ENCODE peak calls at places on chromosomes 3 and 15, in ten cellular contexts. One of them, this sample, is unnamed.

GRCh38 chr3:74613566-74613965 is 893 bp downstream of the CNTN3 start:
- DNase-seq in HL-60: no peak
- DNase-seq in dorsolateral prefrontal cortex: no peak
- DNase-seq in fibroblast of mammary gland: no peak
- DNase-seq in lower lobe of right lung: no peak
- DNase-seq in lower leg skin: no peak
- DNase-seq in body of pancreas: peak
- DNase-seq in PC-9: no peak
- DNase-seq in stomach: peak
- DNase-seq in fibroblast of lung: no peak
- DNase-seq in this sample: no peak

GRCh38 chr3:175983369-175983768 is 1124.2 kb downstream of the NAALADL2 start:
- DNase-seq in lower leg skin: no peak
- DNase-seq in stomach: no peak
- DNase-seq in PC-9: no peak
- DNase-seq in dorsolateral prefrontal cortex: no peak
- DNase-seq in body of pancreas: no peak
- DNase-seq in HL-60: no peak
- DNase-seq in fibroblast of mammary gland: no peak
- DNase-seq in fibroblast of lung: no peak
- DNase-seq in lower lobe of right lung: no peak
- DNase-seq in this sample: no peak

GRCh38 chr3:71599416-71599815 is 15.9 kb upstream of the FOXP1 start:
- DNase-seq in body of pancreas: no peak
- DNase-seq in dorsolateral prefrontal cortex: no peak
- DNase-seq in lower leg skin: no peak
- DNase-seq in PC-9: no peak
- DNase-seq in HL-60: no peak
- DNase-seq in stomach: no peak
- DNase-seq in fibroblast of lung: peak
- DNase-seq in fibroblast of mammary gland: no peak
- DNase-seq in lower lobe of right lung: no peak
- DNase-seq in this sample: no peak

GRCh38 chr3:184748219-184749135 is 36.6 kb upstream of the MAGEF1 start:
- DNase-seq in lower lobe of right lung: no peak
- DNase-seq in fibroblast of lung: peak
- DNase-seq in lower leg skin: peak
- DNase-seq in HL-60: no peak
- DNase-seq in body of pancreas: no peak
- DNase-seq in PC-9: peak
- DNase-seq in fibroblast of mammary gland: peak
- DNase-seq in dorsolateral prefrontal cortex: no peak
- DNase-seq in stomach: peak
- DNase-seq in this sample: no peak

GRCh38 chr3:69282191-69282590 is 103.7 kb downstream of the FRMD4B start:
- DNase-seq in stomach: no peak
- DNase-seq in fibroblast of mammary gland: peak
- DNase-seq in lower leg skin: no peak
- DNase-seq in body of pancreas: peak
- DNase-seq in HL-60: no peak
- DNase-seq in lower lobe of right lung: no peak
- DNase-seq in fibroblast of lung: no peak
- DNase-seq in dorsolateral prefrontal cortex: peak
- DNase-seq in PC-9: no peak
- DNase-seq in this sample: no peak

GRCh38 chr3:50204804-50205718 is at the start of gene SLC38A3:
- DNase-seq in PC-9: no peak
- DNase-seq in lower lobe of right lung: no peak
- DNase-seq in body of pancreas: peak
- DNase-seq in dorsolateral prefrontal cortex: no peak
- DNase-seq in fibroblast of lung: no peak
- DNase-seq in HL-60: no peak
- DNase-seq in fibroblast of mammary gland: no peak
- DNase-seq in lower leg skin: no peak
- DNase-seq in stomach: peak
- DNase-seq in this sample: no peak

GRCh38 chr3:26070854-26071253 is 281.0 kb downstream of the OXSM start:
- DNase-seq in PC-9: no peak
- DNase-seq in stomach: no peak
- DNase-seq in body of pancreas: no peak
- DNase-seq in HL-60: no peak
- DNase-seq in dorsolateral prefrontal cortex: no peak
- DNase-seq in fibroblast of lung: no peak
- DNase-seq in lower lobe of right lung: no peak
- DNase-seq in lower leg skin: no peak
- DNase-seq in fibroblast of mammary gland: no peak
- DNase-seq in this sample: no peak

GRCh38 chr3:128319107-128319506 is 147.6 kb downstream of the DNAJB8 start:
- DNase-seq in lower lobe of right lung: no peak
- DNase-seq in lower leg skin: no peak
- DNase-seq in fibroblast of lung: no peak
- DNase-seq in fibroblast of mammary gland: no peak
- DNase-seq in PC-9: no peak
- DNase-seq in stomach: peak
- DNase-seq in dorsolateral prefrontal cortex: no peak
- DNase-seq in body of pancreas: no peak
- DNase-seq in HL-60: no peak
- DNase-seq in this sample: no peak

GRCh38 chr3:64815195-64815627 is 127.4 kb upstream of the ADAMTS9 start:
- DNase-seq in HL-60: no peak
- DNase-seq in lower lobe of right lung: no peak
- DNase-seq in PC-9: no peak
- DNase-seq in stomach: no peak
- DNase-seq in dorsolateral prefrontal cortex: no peak
- DNase-seq in fibroblast of lung: peak
- DNase-seq in body of pancreas: no peak
- DNase-seq in lower leg skin: no peak
- DNase-seq in fibroblast of mammary gland: peak
- DNase-seq in this sample: no peak

GRCh38 chr3:146404451-146404850 is 64.9 kb downstream of the PLSCR2 start:
- DNase-seq in lower lobe of right lung: no peak
- DNase-seq in dorsolateral prefrontal cortex: no peak
- DNase-seq in PC-9: no peak
- DNase-seq in fibroblast of mammary gland: peak
- DNase-seq in HL-60: no peak
- DNase-seq in stomach: no peak
- DNase-seq in lower leg skin: no peak
- DNase-seq in body of pancreas: no peak
- DNase-seq in fibroblast of lung: peak
- DNase-seq in this sample: no peak

GRCh38 chr3:39721076-39721475 is 88.3 kb upstream of the MYRIP start:
- DNase-seq in HL-60: no peak
- DNase-seq in fibroblast of mammary gland: no peak
- DNase-seq in lower leg skin: no peak
- DNase-seq in lower lobe of right lung: no peak
- DNase-seq in fibroblast of lung: no peak
- DNase-seq in body of pancreas: no peak
- DNase-seq in dorsolateral prefrontal cortex: no peak
- DNase-seq in PC-9: no peak
- DNase-seq in stomach: no peak
- DNase-seq in this sample: no peak

GRCh38 chr3:117920240-117920923 is 1114.3 kb downstream of the IGSF11 start:
- DNase-seq in lower leg skin: no peak
- DNase-seq in PC-9: no peak
- DNase-seq in stomach: no peak
- DNase-seq in lower lobe of right lung: no peak
- DNase-seq in dorsolateral prefrontal cortex: no peak
- DNase-seq in fibroblast of mammary gland: no peak
- DNase-seq in HL-60: no peak
- DNase-seq in body of pancreas: no peak
- DNase-seq in fibroblast of lung: no peak
- DNase-seq in this sample: no peak

GRCh38 chr15:73751896-73752816 is 995 bp downstream of the INSYN1 start:
- DNase-seq in fibroblast of lung: no peak
- DNase-seq in stomach: no peak
- DNase-seq in HL-60: no peak
- DNase-seq in fibroblast of mammary gland: no peak
- DNase-seq in lower lobe of right lung: no peak
- DNase-seq in lower leg skin: no peak
- DNase-seq in dorsolateral prefrontal cortex: no peak
- DNase-seq in body of pancreas: no peak
- DNase-seq in PC-9: no peak
- DNase-seq in this sample: no peak

GRCh38 chr3:181906338-181906737 is 194.6 kb downstream of the SOX2 start:
- DNase-seq in dorsolateral prefrontal cortex: no peak
- DNase-seq in fibroblast of mammary gland: no peak
- DNase-seq in fibroblast of lung: no peak
- DNase-seq in HL-60: no peak
- DNase-seq in lower lobe of right lung: no peak
- DNase-seq in body of pancreas: no peak
- DNase-seq in stomach: no peak
- DNase-seq in lower leg skin: no peak
- DNase-seq in PC-9: no peak
- DNase-seq in this sample: no peak

GRCh38 chr3:142022381-142022780 is 127.0 kb downstream of the TFDP2 start:
- DNase-seq in body of pancreas: no peak
- DNase-seq in lower leg skin: no peak
- DNase-seq in HL-60: peak
- DNase-seq in PC-9: no peak
- DNase-seq in fibroblast of mammary gland: peak
- DNase-seq in fibroblast of lung: peak
- DNase-seq in stomach: no peak
- DNase-seq in dorsolateral prefrontal cortex: no peak
- DNase-seq in lower lobe of right lung: no peak
- DNase-seq in this sample: peak

GRCh38 chr3:102179321-102180290 is 255.2 kb upstream of the ZPLD1 start:
- DNase-seq in HL-60: no peak
- DNase-seq in body of pancreas: no peak
- DNase-seq in dorsolateral prefrontal cortex: no peak
- DNase-seq in lower leg skin: no peak
- DNase-seq in lower lobe of right lung: no peak
- DNase-seq in stomach: no peak
- DNase-seq in fibroblast of mammary gland: no peak
- DNase-seq in fibroblast of lung: peak
- DNase-seq in PC-9: no peak
- DNase-seq in this sample: no peak

GRCh38 chr3:151426337-151426648 is 34.6 kb downstream of the IGSF10 start:
- DNase-seq in PC-9: no peak
- DNase-seq in stomach: no peak
- DNase-seq in lower lobe of right lung: no peak
- DNase-seq in fibroblast of lung: no peak
- DNase-seq in dorsolateral prefrontal cortex: no peak
- DNase-seq in lower leg skin: no peak
- DNase-seq in fibroblast of mammary gland: no peak
- DNase-seq in body of pancreas: no peak
- DNase-seq in HL-60: peak
- DNase-seq in this sample: no peak

GRCh38 chr3:107193114-107193513 is 184.1 kb upstream of the CCDC54 start:
- DNase-seq in fibroblast of lung: no peak
- DNase-seq in lower leg skin: no peak
- DNase-seq in HL-60: no peak
- DNase-seq in stomach: no peak
- DNase-seq in fibroblast of mammary gland: peak
- DNase-seq in PC-9: no peak
- DNase-seq in lower lobe of right lung: no peak
- DNase-seq in dorsolateral prefrontal cortex: no peak
- DNase-seq in body of pancreas: no peak
- DNase-seq in this sample: no peak

GRCh38 chr15:70281811-70282307 is 184.1 kb upstream of the TLE3 start:
- DNase-seq in PC-9: no peak
- DNase-seq in HL-60: no peak
- DNase-seq in fibroblast of lung: peak
- DNase-seq in lower lobe of right lung: no peak
- DNase-seq in dorsolateral prefrontal cortex: no peak
- DNase-seq in lower leg skin: no peak
- DNase-seq in body of pancreas: no peak
- DNase-seq in stomach: no peak
- DNase-seq in fibroblast of mammary gland: peak
- DNase-seq in this sample: no peak

GRCh38 chr15:60478633-60479360 is at the start of gene ICE2:
- DNase-seq in lower leg skin: peak
- DNase-seq in stomach: peak
- DNase-seq in lower lobe of right lung: peak
- DNase-seq in dorsolateral prefrontal cortex: peak
- DNase-seq in fibroblast of mammary gland: peak
- DNase-seq in fibroblast of lung: peak
- DNase-seq in PC-9: peak
- DNase-seq in HL-60: peak
- DNase-seq in body of pancreas: peak
- DNase-seq in this sample: peak
- TF ChIP-seq CTCF in lower leg skin: no peak
- TF ChIP-seq CTCF in stomach: no peak
- TF ChIP-seq CTCF in lower lobe of right lung: no peak
- TF ChIP-seq CTCF in dorsolateral prefrontal cortex: peak
- TF ChIP-seq CTCF in fibroblast of mammary gland: no peak
- TF ChIP-seq CTCF in fibroblast of lung: no peak
- TF ChIP-seq CTCF in PC-9: no peak
- TF ChIP-seq CTCF in HL-60: no peak
- TF ChIP-seq CTCF in body of pancreas: no peak
- TF ChIP-seq CTCF in this sample: no peak

GRCh38 chr15:101252836-101253235 is 988 bp upstream of the CHSY1 start:
- DNase-seq in body of pancreas: no peak
- DNase-seq in fibroblast of mammary gland: no peak
- DNase-seq in PC-9: no peak
- DNase-seq in dorsolateral prefrontal cortex: no peak
- DNase-seq in stomach: no peak
- DNase-seq in fibroblast of lung: no peak
- DNase-seq in lower lobe of right lung: no peak
- DNase-seq in lower leg skin: no peak
- DNase-seq in HL-60: no peak
- DNase-seq in this sample: no peak
- H3K4me3 ChIP-seq in body of pancreas: no peak
- H3K4me3 ChIP-seq in fibroblast of mammary gland: peak
- H3K4me3 ChIP-seq in PC-9: peak
- H3K4me3 ChIP-seq in dorsolateral prefrontal cortex: peak
- H3K4me3 ChIP-seq in stomach: peak
- H3K4me3 ChIP-seq in fibroblast of lung: peak
- H3K4me3 ChIP-seq in lower lobe of right lung: peak
- H3K4me3 ChIP-seq in lower leg skin: no peak
- H3K4me3 ChIP-seq in HL-60: peak
- H3K4me3 ChIP-seq in this sample: peak

GRCh38 chr15:63461230-63461629 is 43.2 kb upstream of the USP3 start:
- DNase-seq in stomach: peak
- DNase-seq in lower lobe of right lung: no peak
- DNase-seq in dorsolateral prefrontal cortex: peak
- DNase-seq in HL-60: no peak
- DNase-seq in lower leg skin: no peak
- DNase-seq in fibroblast of mammary gland: no peak
- DNase-seq in fibroblast of lung: no peak
- DNase-seq in body of pancreas: no peak
- DNase-seq in PC-9: no peak
- DNase-seq in this sample: no peak
- TF ChIP-seq CTCF in stomach: peak
- TF ChIP-seq CTCF in lower lobe of right lung: no peak
- TF ChIP-seq CTCF in dorsolateral prefrontal cortex: peak
- TF ChIP-seq CTCF in HL-60: no peak
- TF ChIP-seq CTCF in lower leg skin: no peak
- TF ChIP-seq CTCF in fibroblast of mammary gland: no peak
- TF ChIP-seq CTCF in fibroblast of lung: no peak
- TF ChIP-seq CTCF in body of pancreas: no peak
- TF ChIP-seq CTCF in PC-9: no peak
- TF ChIP-seq CTCF in this sample: no peak

DNA sequence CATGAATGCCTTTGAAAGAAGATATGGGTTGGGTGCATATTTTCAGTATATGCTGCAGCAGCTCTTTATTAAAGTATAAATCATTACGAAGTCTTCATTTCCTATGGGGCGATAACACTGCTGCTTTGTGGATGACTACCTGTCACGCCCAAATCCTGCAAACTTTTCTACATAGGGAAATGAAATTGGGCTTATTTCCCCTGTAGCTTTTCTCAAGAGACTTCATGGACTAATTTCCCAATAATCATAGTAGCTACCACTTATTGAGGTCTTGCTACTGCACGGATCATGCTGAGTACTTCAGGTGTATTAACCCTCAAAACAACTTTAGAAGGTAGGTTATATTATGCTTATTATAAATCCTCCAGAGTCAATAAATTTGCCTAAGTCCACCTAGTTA is 8.0 kb downstream of the TGFBR2 start:
- DNase-seq in HL-60: no peak
- DNase-seq in PC-9: no peak
- DNase-seq in fibroblast of mammary gland: no peak
- DNase-seq in stomach: no peak
- DNase-seq in lower leg skin: no peak
- DNase-seq in fibroblast of lung: no peak
- DNase-seq in dorsolateral prefrontal cortex: no peak
- DNase-seq in lower lobe of right lung: no peak
- DNase-seq in body of pancreas: no peak
- DNase-seq in this sample: no peak
- H3K4me3 ChIP-seq in HL-60: no peak
- H3K4me3 ChIP-seq in PC-9: no peak
- H3K4me3 ChIP-seq in fibroblast of mammary gland: no peak
- H3K4me3 ChIP-seq in stomach: no peak
- H3K4me3 ChIP-seq in lower leg skin: no peak
- H3K4me3 ChIP-seq in fibroblast of lung: no peak
- H3K4me3 ChIP-seq in dorsolateral prefrontal cortex: no peak
- H3K4me3 ChIP-seq in lower lobe of right lung: no peak
- H3K4me3 ChIP-seq in body of pancreas: no peak
- H3K4me3 ChIP-seq in this sample: no peak